ENCODE peak calls at places on chromosomes 5 and 9, in four cellular contexts. Y, D, A and B are unnamed samples.
A peak's percentile ranks its signal among the peaks of the same experiment; 100 is the strongest.

GRCh38 chr5:121873409-121873808 is 21.7 kb downstream of the FTMT start:
- DNase-seq in Y (no peak), D (no peak), A (no peak), B (no peak)

GRCh38 chr9:117796681-117797080 is 92.5 kb downstream of the TLR4 start:
- DNase-seq in Y (no peak), D (no peak), A (no peak), B (no peak)

GRCh38 chr5:116923344-116923743 is 348.7 kb upstream of the SEMA6A start:
- DNase-seq in Y (no peak), D (no peak), A (no peak), B (no peak)

GRCh38 chr5:14739538-14739937 is 75.0 kb downstream of the OTULIN start:
- DNase-seq in Y (no peak), D (no peak), A (no peak), B (no peak)

GRCh38 chr9:81664638-81665513 is 24.5 kb downstream of the TLE1 start:
- DNase-seq in Y (no peak), D (no peak), A (no peak), B (no peak)

GRCh38 chr5:44983006-44983405 is 174.3 kb downstream of the MRPS30 start:
- DNase-seq in Y (no peak), D (no peak), A (no peak), B (no peak)

GRCh38 chr5:82355496-82355895 is 77.3 kb upstream of the RPS23 start:
- DNase-seq in Y (no peak), D (no peak), A (no peak), B (no peak)

GRCh38 chr9:125544988-125545651 is 161.9 kb downstream of the MAPKAP1 start:
- DNase-seq in Y (no peak), D (no peak), A (no peak), B (no peak)

GRCh38 chr5:146897061-146897460 is 18.5 kb upstream of the PPP2R2B start:
- DNase-seq in Y (no peak), D (no peak), A (no peak), B (no peak)

GRCh38 chr9:116286287-116286686 is 132.7 kb downstream of the PAPPA start:
- DNase-seq in Y (no peak), D (no peak), A (peak; percentile 91), B (no peak)

GRCh38 chr9:135531096-135531495 is 9.9 kb downstream of the LCN1 start:
- DNase-seq in Y (no peak), D (no peak), A (no peak), B (no peak)

GRCh38 chr9:38057416-38058195 is 11.4 kb downstream of the SHB start:
- DNase-seq in Y (no peak), D (no peak), A (no peak), B (no peak)

GRCh38 chr5:115321309-115321708 is 24.9 kb upstream of the CCDC112 start:
- DNase-seq in Y (no peak), D (no peak), A (no peak), B (no peak)

GRCh38 chr9:81113408-81114124 is 575.8 kb downstream of the TLE1 start:
- DNase-seq in Y (no peak), D (no peak), A (peak; percentile 93), B (no peak)

GRCh38 chr9:109063765-109064164 is 50.5 kb upstream of the CTNNAL1 start:
- DNase-seq in Y (no peak), D (no peak), A (no peak), B (no peak)

GRCh38 chr5:82106806-82107205 is 135.0 kb downstream of the ATG10 start:
- DNase-seq in Y (no peak), D (no peak), A (no peak), B (no peak)

GRCh38 chr5:77768978-77769377 is 7.2 kb downstream of the TBCA start:
- DNase-seq in Y (no peak), D (no peak), A (no peak), B (no peak)

GRCh38 chr9:76085596-76085995 is 195.1 kb downstream of the PCSK5 start:
- DNase-seq in Y (no peak), D (no peak), A (no peak), B (no peak)

GRCh38 chr5:122237906-122238305 is 74.1 kb upstream of the SNCAIP start:
- DNase-seq in Y (no peak), D (no peak), A (no peak), B (no peak)

GRCh38 chr5:86909461-86909881 is 291.7 kb downstream of the COX7C start:
- DNase-seq in Y (no peak), D (no peak), A (no peak), B (no peak)

GRCh38 chr5:124519396-124519795 is 227.0 kb downstream of the ZNF608 start:
- DNase-seq in Y (no peak), D (no peak), A (no peak), B (no peak)

GRCh38 chr9:114050646-114051045 is 27.5 kb downstream of the AMBP start:
- DNase-seq in Y (no peak), D (no peak), A (no peak), B (no peak)

GRCh38 chr5:96209829-96210228 is 223.2 kb downstream of the PCSK1 start:
- DNase-seq in Y (no peak), D (no peak), A (no peak), B (no peak)

GRCh38 chr9:129412814-129413536 is 207.9 kb downstream of the C9orf50 start:
- DNase-seq in Y (peak; percentile 58), D (peak; percentile 40), A (no peak), B (peak; percentile 49)

GRCh38 chr9:126745574-126746411 is 59.0 kb upstream of the ZBTB43 start:
- DNase-seq in Y (no peak), D (peak; percentile 55), A (no peak), B (peak; percentile 7)